ENCODE peak calls at places on chromosomes 1 and 21, in seven cellular contexts. Q, B, G, K, O, V and N are unnamed samples.

GRCh38 chr1:229844675-229845074 is 218.6 kb downstream of the URB2 start:
- DNase-seq in B (peak; percentile 54), G (peak; percentile 29), Q (peak; percentile 38), V (no peak), K (no peak), O (no peak), N (no peak)

GRCh38 chr1:33626801-33627200 is 154.4 kb downstream of the ZSCAN20 start:
- DNase-seq in B (no peak), G (no peak), V (no peak), K (no peak), Q (no peak), O (no peak), N (no peak)

GRCh38 chr1:169696273-169697100 is 14.9 kb downstream of the SELL start:
- DNase-seq in Q (no peak), K (no peak), V (peak; percentile 38), B (no peak), G (no peak), O (no peak), N (no peak)

GRCh38 chr1:210819266-210819665 is 314.7 kb downstream of the KCNH1 start:
- DNase-seq in V (no peak), K (no peak), O (no peak), B (no peak), Q (no peak), G (no peak), N (no peak)

GRCh38 chr1:230875370-230875769 is 7.0 kb upstream of the C1orf198 start:
- DNase-seq in K (no peak), Q (no peak), V (no peak), G (no peak), O (no peak), B (no peak), N (no peak)

GRCh38 chr1:75723989-75724471 is 479 bp upstream of the ACADM start:
- DNase-seq in G (peak; percentile 80), V (peak; percentile 81), O (peak; percentile 88), K (peak; percentile 90), B (peak; percentile 89), Q (peak; percentile 92), N (peak; percentile 93)

GRCh38 chr1:177975588-177976495 is 6.0 kb upstream of the SEC16B start:
- DNase-seq in O (peak; percentile 9), G (no peak), Q (no peak), V (no peak), B (no peak), K (no peak), N (no peak)

GRCh38 chr1:201984446-201984845 is 2.0 kb downstream of the RNPEP start:
- DNase-seq in V (no peak), O (no peak), Q (no peak), K (no peak), B (no peak), G (no peak), N (no peak)

GRCh38 chr1:173409613-173410012 is 67.5 kb upstream of the PRDX6 start:
- DNase-seq in Q (no peak), B (peak; percentile 47), G (peak; percentile 40), O (peak; percentile 97), K (peak; percentile 66), V (peak; percentile 88), N (no peak)

GRCh38 chr1:64701886-64702285 is 43.0 kb upstream of the RAVER2 start:
- DNase-seq in Q (no peak), G (no peak), B (no peak), V (no peak), K (no peak), O (peak; percentile 12), N (no peak)

GRCh38 chr1:230307213-230307612 is 118.9 kb downstream of the PGBD5 start:
- DNase-seq in G (no peak), B (no peak), V (no peak), O (peak; percentile 46), Q (no peak), K (no peak), N (no peak)

GRCh38 chr1:64961923-64962322 is 4.4 kb downstream of the JAK1 start:
- DNase-seq in V (no peak), B (no peak), O (no peak), K (no peak), G (no peak), Q (no peak), N (no peak)

GRCh38 chr21:38839683-38840286 is 34.1 kb downstream of the ETS2 start:
- DNase-seq in O (peak; percentile 94), B (no peak), V (no peak), Q (no peak), G (no peak), K (no peak), N (no peak)

GRCh38 chr1:115501476-115501875 is 140.3 kb upstream of the VANGL1 start:
- DNase-seq in K (no peak), V (no peak), Q (no peak), B (no peak), O (no peak), G (no peak), N (no peak)

GRCh38 chr21:33428669-33429068 is 25.5 kb downstream of the IFNGR2 start:
- DNase-seq in O (no peak), V (no peak), G (no peak), B (no peak), Q (no peak), K (peak; percentile 68), N (peak; percentile 81)

GRCh38 chr21:45253633-45254556 is 33.8 kb downstream of the POFUT2 start:
- DNase-seq in O (no peak), G (no peak), K (no peak), Q (no peak), V (no peak), B (no peak), N (no peak)

GRCh38 chr1:30904191-30904961 is 4.2 kb downstream of the SDC3 start:
- DNase-seq in G (no peak), V (no peak), B (no peak), Q (no peak), K (peak; percentile 16), O (no peak), N (no peak)

GRCh38 chr1:113784104-113784779 is 25.0 kb upstream of the PHTF1 start:
- DNase-seq in V (peak; percentile 47), G (no peak), Q (no peak), K (no peak), O (no peak), B (no peak), N (no peak)

GRCh38 chr1:19360026-19360813 is 48.1 kb downstream of the SLC66A1 start:
- DNase-seq in B (no peak), O (no peak), G (no peak), V (no peak), K (no peak), Q (no peak), N (no peak)

GRCh38 chr1:175788586-175789252 is 45.3 kb upstream of the TNR start:
- DNase-seq in O (no peak), B (no peak), V (no peak), G (no peak), Q (peak; percentile 11), K (no peak), N (no peak)

GRCh38 chr21:44718571-44718970 is 7.2 kb upstream of the TSPEAR start:
- DNase-seq in Q (no peak), V (no peak), G (no peak), B (no peak), K (no peak), O (no peak), N (no peak)

GRCh38 chr1:1858382-1859086 is 32.4 kb downstream of the GNB1 start:
- DNase-seq in G (peak; percentile 81), K (peak; percentile 54), B (peak; percentile 80), O (peak; percentile 96), V (no peak), Q (peak; percentile 91), N (peak; percentile 46)

GRCh38 chr1:161484613-161485012 is 20.6 kb upstream of the FCGR2A start:
- DNase-seq in V (peak; percentile 25), G (no peak), O (peak; percentile 10), B (no peak), Q (no peak), K (no peak), N (no peak)

GRCh38 chr1:27934818-27935549 is at the start of gene SMPDL3B:
- DNase-seq in K (peak; percentile 82), G (peak; percentile 76), V (no peak), B (peak; percentile 85), O (no peak), Q (peak; percentile 70), N (peak; percentile 85)
- H3K27ac ChIP-seq in K (peak within 1 kb of the TSS; percentile 75), G (peak within 1 kb of the TSS; percentile 55), V (no peak within 1 kb of the TSS), B (peak within 1 kb of the TSS; percentile 65), O (no peak within 1 kb of the TSS), Q (peak within 1 kb of the TSS; percentile 59), N (peak within 1 kb of the TSS; percentile 55)

GRCh38 chr1:212949771-212950170 is 570 bp upstream of the VASH2 start:
- DNase-seq in O (no peak), V (no peak), Q (no peak), B (no peak), G (no peak), K (no peak), N (no peak)
- H3K4me3 ChIP-seq in O (peak overlapping the region; percentile 52), V (no peak overlapping the region), Q (peak overlapping the region; percentile 93), B (peak overlapping the region; percentile 67), G (peak overlapping the region; percentile 60), K (peak overlapping the region; percentile 64), N (peak overlapping the region; percentile 46)

GRCh38 chr1:119079881-119080280 is 60.6 kb downstream of the WARS2 start:
- DNase-seq in K (no peak), G (no peak), V (no peak), B (no peak), O (no peak), Q (no peak), N (no peak)

GRCh38 chr1:119081267-119081666 is 59.2 kb downstream of the WARS2 start:
- DNase-seq in G (no peak), O (peak; percentile 64), K (no peak), B (no peak), Q (no peak), V (no peak), N (no peak)

GRCh38 chr1:119081705-119082104 is 58.7 kb downstream of the WARS2 start:
- DNase-seq in Q (no peak), V (no peak), K (no peak), B (no peak), G (no peak), O (no peak), N (no peak)

GRCh38 chr1:119083479-119083878 is 57.0 kb downstream of the WARS2 start:
- DNase-seq in B (no peak), O (no peak), V (no peak), K (no peak), Q (no peak), G (no peak), N (no peak)

GRCh38 chr1:119080586-119080985 is 59.9 kb downstream of the WARS2 start:
- DNase-seq in G (no peak), V (no peak), B (no peak), Q (no peak), O (peak; percentile 97), K (no peak), N (peak; percentile 38)
- TF ChIP-seq CTCF in G (no peak), V (no peak), B (no peak), Q (no peak), O (no peak), K (no peak), N (no peak)

DNA sequence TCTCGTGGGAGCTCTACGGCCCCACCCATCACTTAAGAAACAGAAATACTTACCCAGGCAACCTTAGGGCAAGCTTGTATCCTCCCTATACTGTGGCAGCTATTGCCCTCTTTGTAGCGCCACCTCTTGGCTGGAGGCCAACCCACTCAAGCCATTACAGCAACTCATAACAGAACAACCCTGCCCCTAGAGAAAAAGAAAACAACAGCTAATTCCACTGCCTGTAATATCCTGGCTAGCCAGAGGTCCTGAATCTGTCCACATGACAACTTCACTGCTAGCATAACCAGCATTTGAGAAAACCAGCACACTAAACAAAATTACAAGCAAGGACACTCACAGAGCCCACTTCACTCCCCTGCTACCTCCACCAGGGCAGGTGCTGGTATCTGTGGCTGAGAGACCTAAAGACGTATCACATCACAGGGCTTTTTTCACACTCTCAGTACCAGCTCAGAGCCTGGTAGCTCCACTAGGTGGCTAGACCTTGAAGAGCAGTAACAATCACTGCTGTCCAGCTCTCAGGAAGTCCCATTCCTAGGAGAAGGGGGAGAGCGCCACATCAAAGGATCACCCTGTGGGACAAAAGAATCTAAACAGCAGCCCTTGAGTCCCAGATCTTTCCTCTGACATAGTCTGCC is 14.5 kb upstream of the MX1 start:
- DNase-seq in Q (no peak), B (peak; percentile 83), G (peak; percentile 74), V (no peak), K (peak; percentile 86), O (peak; percentile 25), N (peak; percentile 65)
- H3K27ac ChIP-seq in Q (no peak overlapping the region), B (no peak overlapping the region), G (no peak overlapping the region), V (no peak overlapping the region), K (no peak overlapping the region), O (no peak overlapping the region), N (no peak overlapping the region)